ENCODE peak calls at places on chromosomes 1 and 21, in six cellular contexts. One of them, this sample, is unnamed.

GRCh38 chr21:44868707-44869106 is 4.8 kb downstream of the PTTG1IP start:
- DNase-seq in GM04504: no peak
- DNase-seq in GM10248: no peak
- DNase-seq in stimulated activated CD8-positive, alpha-beta memory T cell treated with anti-CD3 and anti-CD28 coated beads, Interleukin-7, amount 100 ng/mL, for 24 hours: no peak
- DNase-seq in activated T-cell treated with anti-CD3 and anti-CD28 coated beads for 24 hours: no peak
- DNase-seq in memory B cell: no peak
- DNase-seq in this sample: no peak

GRCh38 chr21:37767984-37768383 is 148.3 kb downstream of the KCNJ6 start:
- DNase-seq in GM04504: no peak
- DNase-seq in GM10248: no peak
- DNase-seq in stimulated activated CD8-positive, alpha-beta memory T cell treated with anti-CD3 and anti-CD28 coated beads, Interleukin-7, amount 100 ng/mL, for 24 hours: no peak
- DNase-seq in activated T-cell treated with anti-CD3 and anti-CD28 coated beads for 24 hours: no peak
- DNase-seq in memory B cell: no peak
- DNase-seq in this sample: no peak

GRCh38 chr1:203342192-203342940 is 8.6 kb downstream of the FMOD start:
- DNase-seq in GM04504: no peak
- DNase-seq in GM10248: peak
- DNase-seq in stimulated activated CD8-positive, alpha-beta memory T cell treated with anti-CD3 and anti-CD28 coated beads, Interleukin-7, amount 100 ng/mL, for 24 hours: no peak
- DNase-seq in activated T-cell treated with anti-CD3 and anti-CD28 coated beads for 24 hours: peak
- DNase-seq in memory B cell: peak
- DNase-seq in this sample: peak

GRCh38 chr1:159854101-159854692 is 8.3 kb downstream of the VSIG8 start:
- DNase-seq in GM04504: no peak
- DNase-seq in GM10248: no peak
- DNase-seq in stimulated activated CD8-positive, alpha-beta memory T cell treated with anti-CD3 and anti-CD28 coated beads, Interleukin-7, amount 100 ng/mL, for 24 hours: no peak
- DNase-seq in activated T-cell treated with anti-CD3 and anti-CD28 coated beads for 24 hours: no peak
- DNase-seq in memory B cell: no peak
- DNase-seq in this sample: peak

GRCh38 chr1:87201768-87202167 is 126.9 kb upstream of the LMO4 start:
- DNase-seq in GM04504: no peak
- DNase-seq in GM10248: no peak
- DNase-seq in stimulated activated CD8-positive, alpha-beta memory T cell treated with anti-CD3 and anti-CD28 coated beads, Interleukin-7, amount 100 ng/mL, for 24 hours: no peak
- DNase-seq in activated T-cell treated with anti-CD3 and anti-CD28 coated beads for 24 hours: no peak
- DNase-seq in memory B cell: no peak
- DNase-seq in this sample: no peak

GRCh38 chr1:167273027-167273800 is 52.5 kb downstream of the POU2F1 start:
- DNase-seq in GM04504: peak
- DNase-seq in GM10248: no peak
- DNase-seq in stimulated activated CD8-positive, alpha-beta memory T cell treated with anti-CD3 and anti-CD28 coated beads, Interleukin-7, amount 100 ng/mL, for 24 hours: no peak
- DNase-seq in activated T-cell treated with anti-CD3 and anti-CD28 coated beads for 24 hours: no peak
- DNase-seq in memory B cell: no peak
- DNase-seq in this sample: no peak

GRCh38 chr1:184945034-184945433 is 29.3 kb downstream of the NIBAN1 start:
- DNase-seq in GM04504: no peak
- DNase-seq in GM10248: peak
- DNase-seq in stimulated activated CD8-positive, alpha-beta memory T cell treated with anti-CD3 and anti-CD28 coated beads, Interleukin-7, amount 100 ng/mL, for 24 hours: no peak
- DNase-seq in activated T-cell treated with anti-CD3 and anti-CD28 coated beads for 24 hours: no peak
- DNase-seq in memory B cell: no peak
- DNase-seq in this sample: no peak

GRCh38 chr21:43287111-43287973 is 118.5 kb downstream of the CRYAA start:
- DNase-seq in GM04504: no peak
- DNase-seq in GM10248: no peak
- DNase-seq in stimulated activated CD8-positive, alpha-beta memory T cell treated with anti-CD3 and anti-CD28 coated beads, Interleukin-7, amount 100 ng/mL, for 24 hours: no peak
- DNase-seq in activated T-cell treated with anti-CD3 and anti-CD28 coated beads for 24 hours: no peak
- DNase-seq in memory B cell: no peak
- DNase-seq in this sample: no peak

This sample was measured in T47D.